ENCODE peak calls at places on chromosome 20, in seven cellular contexts. M, E, T, B, N, F and Z are unnamed samples.

GRCh38 chr20:33663161-33664084 is 1.3 kb downstream of the C20orf144 start:
- DNase-seq in E (peak), F (peak), B (peak), M (peak), N (no peak), T (peak), Z (peak)

GRCh38 chr20:51196991-51197651 is 174.2 kb upstream of the KCNG1 start:
- DNase-seq in B (no peak), T (no peak), N (no peak), E (no peak), M (no peak), F (no peak), Z (no peak)

GRCh38 chr20:1242530-1242929 is 16.7 kb downstream of the RAD21L1 start:
- DNase-seq in B (peak), F (no peak), T (no peak), N (no peak), M (no peak), E (no peak), Z (no peak)

GRCh38 chr20:62333820-62334595 is 31.2 kb downstream of the ADRM1 start:
- DNase-seq in E (no peak), N (no peak), M (no peak), F (no peak), B (no peak), T (no peak), Z (no peak)

GRCh38 chr20:37259031-37259430 is 2.6 kb downstream of the GHRH start:
- DNase-seq in E (no peak), F (no peak), B (no peak), M (no peak), T (no peak), N (no peak), Z (no peak)

GRCh38 chr20:8657664-8658063 is 411.2 kb upstream of the PLCB4 start:
- DNase-seq in B (no peak), M (no peak), E (no peak), N (no peak), T (no peak), F (no peak), Z (no peak)

GRCh38 chr20:63491635-63492230 is 7.2 kb downstream of the EEF1A2 start:
- DNase-seq in T (no peak), F (no peak), N (no peak), B (no peak), M (no peak), E (no peak), Z (no peak)

GRCh38 chr20:4509825-4510522 is 211.7 kb upstream of the PRND start:
- DNase-seq in F (no peak), E (no peak), M (no peak), N (no peak), T (no peak), B (peak), Z (no peak)

GRCh38 chr20:20331796-20332195 is 36.1 kb upstream of the INSM1 start:
- DNase-seq in N (no peak), T (no peak), F (no peak), B (no peak), E (no peak), M (no peak), Z (no peak)

GRCh38 chr20:63044204-63044600 is 37.4 kb upstream of the BHLHE23 start:
- DNase-seq in T (no peak), B (no peak), N (no peak), F (no peak), M (no peak), E (no peak), Z (no peak)